ENCODE peak calls at places on chromosomes 13 and 19, in eight cellular contexts. R is astrocyte of the spinal cord, Q is heart right ventricle, W is AG10803, L is ovary, U is neural progenitor cell, C is psoas muscle, N is left ventricle myocardium inferior. J is an unnamed sample.

GRCh38 chr19:584240-585001 is 5.3 kb upstream of the HCN2 start:
- DNase-seq in R (peak), Q (peak), W (no peak), L (peak), U (peak), C (peak), N (peak), J (peak)

GRCh38 chr13:40682449-40683240 is 16.2 kb upstream of the FOXO1 start:
- DNase-seq in R (peak), Q (no peak), W (peak), L (no peak), U (peak), C (no peak), N (no peak), J (no peak)

GRCh38 chr19:34926685-34927375 is at the start of gene ZNF30:
- DNase-seq in R (peak), Q (peak), W (peak), L (peak), U (peak), C (peak), N (peak), J (peak)

GRCh38 chr19:35125746-35126623 is 8.9 kb downstream of the LGI4 start:
- DNase-seq in R (no peak), Q (no peak), W (no peak), L (no peak), U (no peak), C (no peak), N (no peak), J (no peak)

GRCh38 chr13:96848275-96848674 is 146.0 kb downstream of the OXGR1 start:
- DNase-seq in R (no peak), Q (no peak), W (no peak), L (no peak), U (no peak), C (no peak), N (no peak), J (no peak)

GRCh38 chr13:49649244-49649962 is 21.1 kb downstream of the ARL11 start:
- DNase-seq in R (peak), Q (no peak), W (peak), L (no peak), U (peak), C (no peak), N (no peak), J (peak)

GRCh38 chr19:32896516-32897214 is 27.1 kb upstream of the SLC7A9 start:
- DNase-seq in R (peak), Q (no peak), W (peak), L (no peak), U (no peak), C (no peak), N (no peak), J (peak)

GRCh38 chr19:1147934-1148549 is 26.0 kb downstream of the SBNO2 start:
- DNase-seq in R (no peak), Q (no peak), W (no peak), L (peak), U (no peak), C (no peak), N (no peak), J (no peak)

GRCh38 chr19:4278460-4278901 is 585 bp upstream of the SHD start:
- DNase-seq in R (no peak), Q (no peak), W (no peak), L (no peak), U (peak), C (no peak), N (no peak), J (no peak)

GRCh38 chr13:97240789-97241734 is 18.9 kb downstream of the MBNL2 start:
- DNase-seq in R (no peak), Q (no peak), W (no peak), L (no peak), U (no peak), C (no peak), N (no peak), J (no peak)

DNA sequence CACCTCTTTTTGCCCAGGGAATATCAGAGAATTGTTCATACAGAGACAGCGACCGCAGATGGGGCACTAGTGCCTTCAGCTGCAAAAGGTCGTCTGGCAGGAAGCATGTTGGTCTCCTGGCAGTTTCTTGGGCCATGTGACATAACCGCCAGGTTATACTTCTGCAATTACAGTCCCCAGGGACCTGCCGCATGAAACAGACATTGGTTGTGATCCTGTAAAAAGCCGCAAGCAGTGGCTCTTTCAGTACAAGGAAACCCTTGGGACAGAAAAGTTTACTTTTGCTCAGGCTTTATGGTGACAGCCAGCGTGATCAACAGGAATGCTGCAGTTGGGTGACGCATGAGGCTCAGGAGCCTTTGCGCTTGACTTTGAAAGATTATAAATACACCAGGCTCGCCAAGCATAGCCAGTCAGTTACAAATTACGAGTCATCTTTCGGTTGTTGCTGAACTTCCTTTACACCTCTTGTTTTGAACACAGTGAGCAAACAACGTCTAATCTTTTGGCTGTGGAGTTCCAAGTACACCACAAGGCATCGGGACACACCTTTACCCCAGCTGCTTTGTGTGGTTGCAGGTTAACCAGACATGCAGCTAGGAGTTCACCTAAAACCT is 50.5 kb upstream of the UBE2L5 start:
- DNase-seq in R (peak), Q (no peak), W (peak), L (no peak), U (no peak), C (no peak), N (no peak), J (peak)
- H3K4me3 ChIP-seq in R (no peak), Q (no peak), W (no peak), L (no peak), U (no peak), C (no peak), N (no peak), J (no peak)

GRCh38 chr19:23439623-23440022 is 44.4 kb upstream of the ZNF91 start:
- DNase-seq in R (no peak), Q (no peak), W (no peak), L (no peak), U (no peak), C (no peak), N (no peak), J (no peak)
- TF ChIP-seq CTCF in R (peak), Q (no peak), W (peak), L (no peak), U (no peak), C (peak), N (peak), J (peak)

GRCh38 chr19:46487802-46488445 is 7.7 kb downstream of the PNMA8B start:
- DNase-seq in R (peak), Q (peak), W (peak), L (peak), U (peak), C (peak), N (peak), J (peak)

GRCh38 chr19:46488551-46488950 is 7.1 kb downstream of the PNMA8B start:
- DNase-seq in R (no peak), Q (no peak), W (no peak), L (no peak), U (no peak), C (no peak), N (no peak), J (no peak)

GRCh38 chr19:46490774-46491173 is 4.9 kb downstream of the PNMA8B start:
- DNase-seq in R (no peak), Q (no peak), W (no peak), L (no peak), U (no peak), C (no peak), N (no peak), J (no peak)

GRCh38 chr19:46487178-46487801 is 8.4 kb downstream of the PNMA8B start:
- DNase-seq in R (no peak), Q (no peak), W (no peak), L (no peak), U (no peak), C (no peak), N (no peak), J (no peak)

DNA sequence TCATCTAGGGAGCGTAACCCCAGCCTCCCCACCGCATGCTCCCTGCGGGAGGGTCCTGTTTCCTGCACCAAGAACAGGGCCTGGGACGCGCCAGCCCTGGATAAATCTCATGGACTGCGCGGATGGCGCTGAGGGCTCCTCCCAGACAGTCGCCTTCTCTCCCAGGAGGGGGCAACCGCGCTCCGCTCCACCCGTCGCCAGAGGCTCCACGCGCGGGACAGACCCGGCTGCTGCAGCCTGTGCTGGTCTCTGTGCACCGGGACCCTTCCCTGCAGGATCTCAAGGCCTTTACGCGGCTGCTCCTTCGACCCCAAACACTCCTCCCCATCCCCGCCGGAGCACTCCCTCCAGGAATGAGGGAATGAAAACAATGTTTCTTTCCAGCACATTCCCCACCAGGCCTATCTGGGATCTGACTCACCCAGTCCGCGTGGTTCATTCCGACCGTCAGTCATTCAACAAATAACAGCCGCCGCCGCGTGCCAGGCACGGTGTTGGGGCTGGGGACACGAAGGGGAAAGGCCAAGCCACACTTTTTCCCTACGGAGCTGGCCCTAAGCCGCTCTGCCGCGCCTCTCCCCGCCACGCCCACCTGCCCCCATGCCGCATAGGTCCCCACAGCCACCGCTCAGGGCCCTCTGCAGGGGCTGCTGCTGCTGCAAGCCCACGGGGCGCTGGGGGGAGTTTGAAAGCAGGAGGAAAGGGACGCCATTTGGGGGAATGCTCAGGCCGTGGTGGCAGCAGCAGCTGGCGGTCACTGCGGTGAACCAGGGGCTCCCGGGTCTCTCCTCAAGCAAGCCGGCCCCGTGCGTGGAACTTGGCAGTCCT is 6.0 kb downstream of the PNMA8B start:
- DNase-seq in R (peak), Q (peak), W (peak), L (peak), U (peak), C (peak), N (peak), J (peak)
- H3K4me3 ChIP-seq in R (no peak), Q (peak), W (no peak), L (no peak), U (peak), C (peak), N (peak), J (no peak)

GRCh38 chr13:112587359-112587766 is 590 bp downstream of the TUBGCP3 start:
- DNase-seq in R (peak), Q (peak), W (peak), L (peak), U (peak), C (peak), N (peak), J (peak)
- TF ChIP-seq CTCF in R (no peak), Q (no peak), W (peak), L (no peak), U (no peak), C (no peak), N (no peak), J (no peak)

GRCh38 chr19:39430675-39431593 is 4.8 kb downstream of the RPS16 start:
- DNase-seq in R (peak), Q (peak), W (peak), L (no peak), U (no peak), C (no peak), N (no peak), J (peak)
- H3K4me3 ChIP-seq in R (no peak), Q (peak), W (no peak), L (no peak), U (no peak), C (peak), N (peak), J (peak)

GRCh38 chr19:55097864-55098715 is 19.3 kb downstream of the PPP1R12C start:
- DNase-seq in R (no peak), Q (no peak), W (no peak), L (no peak), U (no peak), C (no peak), N (no peak), J (no peak)

GRCh38 chr19:55101261-55101660 is 16.2 kb downstream of the PPP1R12C start:
- DNase-seq in R (no peak), Q (no peak), W (no peak), L (no peak), U (no peak), C (no peak), N (no peak), J (no peak)

GRCh38 chr19:55096061-55096701 is 20.5 kb downstream of the EPS8L1 start:
- DNase-seq in R (no peak), Q (no peak), W (no peak), L (no peak), U (no peak), C (no peak), N (no peak), J (no peak)

GRCh38 chr19:55099557-55100506 is 17.6 kb downstream of the PPP1R12C start:
- DNase-seq in R (no peak), Q (peak), W (no peak), L (no peak), U (peak), C (peak), N (no peak), J (no peak)

DNA sequence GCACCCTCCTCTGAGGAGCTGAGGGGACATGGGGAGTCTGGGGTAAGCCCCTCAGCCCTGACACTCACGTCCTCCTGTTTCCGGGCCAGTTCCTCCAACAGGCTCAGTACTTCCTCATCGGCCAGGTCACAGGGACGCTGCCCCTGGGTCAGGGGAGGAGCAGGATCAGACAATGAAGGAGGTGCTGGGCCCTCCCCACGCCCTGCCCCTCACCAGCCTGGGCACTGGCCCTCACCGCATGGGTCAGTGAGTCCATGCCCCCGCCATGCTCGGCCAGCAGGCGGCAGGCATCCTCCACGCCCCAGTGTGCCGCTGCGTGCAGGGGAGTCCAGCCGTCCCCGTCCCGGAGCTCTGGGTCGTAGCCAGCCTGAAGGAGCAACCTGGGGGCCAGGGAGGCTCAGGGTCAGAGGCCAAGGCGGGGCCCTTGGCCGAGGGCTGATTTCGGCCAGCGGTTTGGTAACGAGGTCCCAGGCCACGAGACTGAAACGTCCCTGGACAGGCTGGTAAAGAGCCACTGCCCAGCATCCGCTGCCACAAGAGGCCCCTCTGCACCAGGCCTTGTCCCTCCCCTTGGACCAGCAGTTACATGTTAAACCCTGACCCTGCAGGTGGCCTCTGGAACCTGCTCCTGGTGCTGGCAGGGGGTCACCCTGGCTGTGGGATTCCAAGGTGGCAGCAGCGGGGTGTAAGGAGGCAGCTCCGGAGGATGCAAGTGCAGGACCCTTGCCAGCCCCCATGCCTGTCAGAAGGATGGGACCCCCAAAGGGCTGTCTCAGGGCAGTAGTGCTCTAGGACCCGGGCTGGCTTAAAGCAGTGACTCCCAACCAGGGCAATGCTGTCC is 18.5 kb downstream of the PPP1R12C start:
- DNase-seq in R (no peak), Q (no peak), W (no peak), L (no peak), U (no peak), C (no peak), N (no peak), J (no peak)
- TF ChIP-seq CTCF in R (peak), Q (no peak), W (no peak), L (no peak), U (peak), C (no peak), N (peak), J (no peak)

J was measured in fibroblast of pulmonary artery.